ENCODE peak calls at places on chromosome 18, in five cellular contexts. W is AG04450, U is fibroblast of pulmonary artery, K is Daoy, G is nucleus accumbens. V is an unnamed sample.

GRCh38 chr18:67771271-67771670 is 254.8 kb upstream of the DSEL start:
- DNase-seq in W (no peak), G (no peak), K (no peak), U (peak), V (no peak)

GRCh38 chr18:80247403-80247916 is at the start of gene PARD6G:
- DNase-seq in U (peak), W (peak), G (no peak), K (peak), V (peak)

GRCh38 chr18:10872297-10872696 is 277.1 kb downstream of the PIEZO2 start:
- DNase-seq in W (no peak), G (no peak), U (peak), K (no peak), V (no peak)

GRCh38 chr18:44149706-44150105 is 531.0 kb upstream of the SETBP1 start:
- DNase-seq in K (no peak), U (peak), W (peak), G (no peak), V (no peak)

GRCh38 chr18:1846640-1847039 is 724.7 kb downstream of the METTL4 start:
- DNase-seq in W (no peak), G (no peak), U (peak), K (peak), V (peak)

GRCh38 chr18:49111191-49111988 is 160.6 kb upstream of the SMAD7 start:
- DNase-seq in W (no peak), G (no peak), K (peak), U (no peak), V (peak)

GRCh38 chr18:8685141-8685913 is 20.0 kb upstream of the MTCL1 start:
- DNase-seq in U (peak), K (peak), G (no peak), W (no peak), V (peak)

GRCh38 chr18:68181956-68182355 is 533.0 kb downstream of the TMX3 start:
- DNase-seq in U (peak), G (no peak), W (no peak), K (no peak), V (no peak)

GRCh38 chr18:46211816-46212215 is 107.6 kb downstream of the HAUS1 start:
- DNase-seq in G (no peak), W (no peak), U (peak), K (peak), V (no peak)

GRCh38 chr18:67672719-67673118 is 156.2 kb upstream of the DSEL start:
- DNase-seq in K (no peak), U (no peak), G (no peak), W (no peak), V (no peak)

GRCh38 chr18:10499230-10499629 is 26.6 kb upstream of the NAPG start:
- DNase-seq in K (no peak), U (no peak), W (no peak), G (no peak), V (no peak)

GRCh38 chr18:35510071-35511010 is 12.6 kb upstream of the INO80C start:
- DNase-seq in K (no peak), U (no peak), W (no peak), G (no peak), V (no peak)

GRCh38 chr18:45708831-45709230 is 15.2 kb upstream of the SLC14A1 start:
- DNase-seq in G (no peak), K (no peak), U (no peak), W (no peak), V (no peak)

GRCh38 chr18:7941533-7941932 is 374.4 kb downstream of the PTPRM start:
- DNase-seq in W (no peak), G (no peak), K (no peak), U (no peak), V (no peak)

GRCh38 chr18:8264861-8265411 is 344.3 kb upstream of the RAB12 start:
- DNase-seq in K (no peak), U (peak), G (no peak), W (no peak), V (no peak)

GRCh38 chr18:3821524-3821923 is 371.6 kb downstream of the TGIF1 start:
- DNase-seq in W (no peak), U (no peak), G (no peak), K (no peak), V (no peak)

GRCh38 chr18:28455971-28456370 is 279.0 kb upstream of the CDH2 start:
- DNase-seq in K (no peak), G (no peak), W (no peak), U (no peak), V (no peak)

GRCh38 chr18:70036771-70037452 is 89.2 kb upstream of the CD226 start:
- DNase-seq in U (no peak), K (no peak), G (no peak), W (no peak), V (no peak)

GRCh38 chr18:58631301-58631700 is 2.4 kb upstream of the ALPK2 start:
- DNase-seq in G (no peak), W (no peak), U (no peak), K (no peak), V (peak)

GRCh38 chr18:58497845-58498244 is 131.0 kb downstream of the ALPK2 start:
- DNase-seq in G (no peak), W (no peak), U (peak), K (peak), V (no peak)

GRCh38 chr18:37254256-37254880 is 311.2 kb downstream of the CELF4 start:
- DNase-seq in U (no peak), K (no peak), W (no peak), G (no peak), V (no peak)

GRCh38 chr18:76126327-76126726 is 368.7 kb downstream of the ZNF516 start:
- DNase-seq in K (peak), W (no peak), G (no peak), U (no peak), V (peak)

GRCh38 chr18:58640891-58641610 is 12.2 kb upstream of the ALPK2 start:
- DNase-seq in K (no peak), U (no peak), G (no peak), W (no peak), V (peak)

GRCh38 chr18:4106407-4107033 is 348.6 kb downstream of the DLGAP1 start:
- DNase-seq in W (peak), K (peak), U (peak), G (no peak), V (peak)

GRCh38 chr18:13318644-13319501 is 100.3 kb downstream of the LDLRAD4 start:
- DNase-seq in G (no peak), K (peak), W (no peak), U (no peak), V (peak)

GRCh38 chr18:57026316-57026715 is 120.6 kb upstream of the BOD1L2 start:
- DNase-seq in W (no peak), K (no peak), U (no peak), G (no peak), V (no peak)

GRCh38 chr18:12703714-12704113 is 872 bp downstream of the PSMG2 start:
- DNase-seq in U (peak), W (no peak), K (peak), G (no peak), V (no peak)

GRCh38 chr18:48875942-48876511 is 74.7 kb downstream of the SMAD7 start:
- DNase-seq in W (no peak), K (no peak), U (no peak), G (no peak), V (peak)

GRCh38 chr18:22170421-22171262 is 1.3 kb downstream of the GATA6 start:
- DNase-seq in K (peak), U (peak), W (peak), G (no peak), V (peak)

GRCh38 chr18:31497711-31498449 is at the start of gene DSG2:
- DNase-seq in K (peak), U (peak), G (no peak), W (no peak), V (peak)

GRCh38 chr18:36783792-36784191 is 45.0 kb downstream of the TPGS2 start:
- DNase-seq in U (no peak), W (no peak), G (no peak), K (no peak), V (no peak)

V was measured in islet precursor cell.